ENCODE peak calls at places on chromosome 17, in ten cellular contexts. K is right lobe of liver, H is astrocyte of the spinal cord, U is adrenal gland, N is lower lobe of right lung, M is GM12878, O is A549, S is fibroblast of the aortic adventitia, Y is GM10248, J is dorsolateral prefrontal cortex. F is an unnamed sample.

GRCh38 chr17:63974594-63975192 is 2.0 kb upstream of the SCN4A start:
- DNase-seq in K (no peak), H (peak; percentile 52), U (no peak), N (no peak), M (no peak), O (no peak), S (peak; percentile 52), Y (no peak), J (no peak), F (no peak)

GRCh38 chr17:78712043-78712442 is 70.0 kb downstream of the CYTH1 start:
- DNase-seq in K (no peak), H (no peak), U (no peak), N (no peak), M (no peak), O (no peak), S (no peak), Y (no peak), J (no peak), F (no peak)

GRCh38 chr17:79065105-79065670 is 9.4 kb upstream of the ENGASE start:
- DNase-seq in K (no peak), H (no peak), U (peak; percentile 90), N (no peak), M (no peak), O (peak; percentile 73), S (peak; percentile 52), Y (peak; percentile 33), J (no peak), F (peak; percentile 37)

GRCh38 chr17:299546-299945 is 53.1 kb downstream of the RPH3AL start:
- DNase-seq in K (peak; percentile 39), H (no peak), U (peak; percentile 92), N (peak; percentile 20), M (no peak), O (no peak), S (no peak), Y (no peak), J (no peak), F (no peak)

GRCh38 chr17:70128727-70129238 is 40.5 kb upstream of the KCNJ2 start:
- DNase-seq in K (no peak), H (no peak), U (no peak), N (no peak), M (no peak), O (no peak), S (no peak), Y (no peak), J (no peak), F (no peak)

GRCh38 chr17:79003661-79004411 is 5.7 kb downstream of the CANT1 start:
- DNase-seq in K (no peak), H (no peak), U (no peak), N (no peak), M (no peak), O (no peak), S (no peak), Y (no peak), J (no peak), F (no peak)

GRCh38 chr17:39739020-39739884 is 1.5 kb downstream of the GRB7 start:
- DNase-seq in K (peak; percentile 92), H (no peak), U (no peak), N (peak; percentile 83), M (no peak), O (peak; percentile 80), S (no peak), Y (no peak), J (no peak), F (no peak)

GRCh38 chr17:75048396-75048933 is 1.4 kb downstream of the KCTD2 start:
- DNase-seq in K (peak; percentile 63), H (no peak), U (peak; percentile 79), N (no peak), M (no peak), O (no peak), S (peak; percentile 77), Y (no peak), J (no peak), F (no peak)

GRCh38 chr17:35879748-35880654 is at the start of gene CCL5:
- DNase-seq in K (no peak), H (no peak), U (no peak), N (no peak), M (peak; percentile 84), O (no peak), S (no peak), Y (peak; percentile 87), J (no peak), F (no peak)

GRCh38 chr17:7587420-7587786 is 2.5 kb downstream of the SOX15 start:
- DNase-seq in K (no peak), H (peak; percentile 95), U (no peak), N (no peak), M (no peak), O (no peak), S (peak; percentile 94), Y (no peak), J (no peak), F (no peak)
- TF ChIP-seq CTCF in K (no peak), H (peak; percentile 20), U (no peak), N (no peak), M (no peak), O (no peak), S (peak; percentile 31), Y (no peak), J (no peak), F (no peak)

GRCh38 chr17:83094291-83094690 is 14.9 kb downstream of the METRNL start:
- DNase-seq in K (no peak), H (no peak), U (no peak), N (no peak), M (no peak), O (no peak), S (no peak), Y (no peak), J (no peak), F (no peak)

GRCh38 chr17:83092186-83092585 is 12.8 kb downstream of the METRNL start:
- DNase-seq in K (no peak), H (no peak), U (no peak), N (no peak), M (no peak), O (no peak), S (no peak), Y (no peak), J (no peak), F (no peak)

GRCh38 chr17:83092931-83093330 is 13.5 kb downstream of the METRNL start:
- DNase-seq in K (no peak), H (no peak), U (no peak), N (no peak), M (no peak), O (no peak), S (no peak), Y (no peak), J (no peak), F (no peak)

GRCh38 chr17:83095016-83095415 is 15.6 kb downstream of the METRNL start:
- DNase-seq in K (no peak), H (no peak), U (no peak), N (no peak), M (no peak), O (no peak), S (no peak), Y (no peak), J (no peak), F (no peak)

DNA sequence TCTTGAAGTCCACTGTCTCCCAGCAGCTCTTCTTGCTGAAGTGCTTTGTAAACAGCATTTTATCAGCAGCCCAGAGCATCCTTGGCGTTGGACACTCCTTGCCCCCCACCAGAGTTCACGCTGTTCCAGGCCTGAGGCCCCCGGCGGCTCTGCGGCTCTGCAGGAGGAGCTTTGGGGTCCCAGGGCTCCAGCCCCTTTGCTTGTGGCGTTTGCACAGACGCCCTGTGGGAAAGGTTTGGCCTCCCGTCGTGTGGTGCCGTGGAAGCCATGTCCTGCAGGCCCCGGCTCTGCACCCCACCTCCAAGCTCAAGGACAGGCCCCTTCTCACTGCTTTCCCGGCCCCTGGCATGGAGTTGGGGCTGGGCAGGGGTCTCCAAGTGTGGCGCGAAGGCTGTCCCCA is 14.1 kb downstream of the METRNL start:
- DNase-seq in K (no peak), H (no peak), U (no peak), N (no peak), M (no peak), O (no peak), S (no peak), Y (no peak), J (no peak), F (no peak)
- TF ChIP-seq CTCF in K (no peak), H (no peak), U (no peak), N (no peak), M (no peak), O (no peak), S (no peak), Y (no peak), J (no peak), F (no peak)

GRCh38 chr17:18999394-18999793 is 5.2 kb downstream of the FAM83G start:
- DNase-seq in K (no peak), H (no peak), U (no peak), N (no peak), M (no peak), O (no peak), S (no peak), Y (no peak), J (no peak), F (no peak)

GRCh38 chr17:19002191-19002590 is 2.4 kb downstream of the FAM83G start:
- DNase-seq in K (no peak), H (no peak), U (no peak), N (no peak), M (no peak), O (no peak), S (no peak), Y (no peak), J (no peak), F (no peak)

GRCh38 chr17:19002805-19003542 is 1.6 kb downstream of the FAM83G start:
- DNase-seq in K (no peak), H (peak; percentile 57), U (no peak), N (no peak), M (no peak), O (no peak), S (peak; percentile 53), Y (no peak), J (no peak), F (no peak)

GRCh38 chr17:18999911-19000310 is 4.7 kb downstream of the FAM83G start:
- DNase-seq in K (no peak), H (no peak), U (no peak), N (no peak), M (no peak), O (no peak), S (no peak), Y (no peak), J (no peak), F (no peak)

DNA sequence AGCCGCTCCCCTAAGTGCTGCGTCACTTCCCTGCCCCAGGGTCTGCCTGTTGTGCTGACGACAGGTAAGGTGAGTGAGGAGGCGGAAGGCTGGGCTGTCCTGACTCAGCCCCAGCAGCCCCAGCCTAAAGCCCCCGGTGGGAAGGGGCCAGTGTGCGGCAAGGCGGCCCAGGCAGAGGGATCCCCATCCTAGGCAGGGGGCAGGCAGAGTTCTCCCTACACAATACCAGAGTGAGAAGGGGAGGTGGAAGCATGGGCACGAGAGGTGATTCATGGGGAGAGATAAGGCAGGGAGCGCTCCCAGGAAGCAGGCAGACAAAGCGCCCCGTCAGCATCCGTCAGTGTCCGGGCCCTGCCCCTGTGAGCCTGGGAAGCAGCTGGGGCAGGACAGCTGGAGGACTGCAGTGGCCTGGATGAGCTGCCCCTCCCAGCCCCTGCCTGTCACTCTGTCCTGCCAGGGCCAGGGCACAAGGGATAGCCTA is 4.0 kb downstream of the FAM83G start:
- DNase-seq in K (no peak), H (no peak), U (peak; percentile 70), N (no peak), M (no peak), O (peak; percentile 40), S (peak; percentile 52), Y (no peak), J (no peak), F (no peak)
- TF ChIP-seq CTCF in K (no peak), H (no peak), U (no peak), N (no peak), M (no peak), O (no peak), S (no peak), Y (no peak), J (no peak), F (no peak)

GRCh38 chr17:60730273-60730672 is 52.6 kb downstream of the BCAS3 start:
- DNase-seq in K (no peak), H (no peak), U (no peak), N (no peak), M (no peak), O (no peak), S (no peak), Y (no peak), J (no peak), F (no peak)
- TF ChIP-seq CTCF in K (no peak), H (no peak), U (no peak), N (no peak), M (no peak), O (no peak), S (no peak), Y (no peak), J (no peak), F (no peak)

F was measured in neural crest cell.